ENCODE peak calls at places on chromosomes 6 and 20, in five cellular contexts. D, F, P, U and R are unnamed samples.
A peak's percentile ranks its signal among the peaks of the same experiment; 100 is the strongest.

GRCh38 chr20:856361-856775 is 22.9 kb downstream of the FAM110A start:
- DNase-seq in D (no peak), F (peak; percentile 68), P (no peak), U (no peak), R (no peak)

GRCh38 chr20:2093200-2093781 is 8.3 kb upstream of the STK35 start:
- DNase-seq in D (peak; percentile 37), F (peak; percentile 6), P (no peak), U (no peak), R (no peak)

GRCh38 chr20:33370296-33370695 is 31.0 kb downstream of the CDK5RAP1 start:
- DNase-seq in D (peak; percentile 39), F (peak; percentile 22), P (no peak), U (peak; percentile 65), R (no peak)

GRCh38 chr6:122042851-122043250 is 356.6 kb upstream of the HSF2 start:
- DNase-seq in D (no peak), F (peak; percentile 64), P (no peak), U (no peak), R (no peak)

GRCh38 chr6:69780585-69781178 is 16.1 kb downstream of the LMBRD1 start:
- DNase-seq in D (no peak), F (peak; percentile 9), P (no peak), U (no peak), R (no peak)

GRCh38 chr6:25006565-25007001 is 70.8 kb upstream of the RIPOR2 start:
- DNase-seq in D (no peak), F (peak; percentile 83), P (no peak), U (no peak), R (peak; percentile 44)

GRCh38 chr6:168309997-168310396 is 9.6 kb downstream of the DACT2 start:
- DNase-seq in D (no peak), F (no peak), P (no peak), U (no peak), R (no peak)

GRCh38 chr20:3679749-3680700 is 1.8 kb downstream of the ADAM33 start:
- DNase-seq in D (no peak), F (peak; percentile 92), P (no peak), U (no peak), R (no peak)

GRCh38 chr20:38997622-38998021 is 35.5 kb downstream of the DHX35 start:
- DNase-seq in D (peak; percentile 79), F (no peak), P (no peak), U (no peak), R (no peak)

GRCh38 chr6:154805288-154805911 is 72.2 kb downstream of the SCAF8 start:
- DNase-seq in D (peak; percentile 34), F (peak; percentile 74), P (no peak), U (no peak), R (peak; percentile 41)

GRCh38 chr6:111767752-111768430 is 105.4 kb downstream of the FYN start:
- DNase-seq in D (no peak), F (no peak), P (no peak), U (no peak), R (no peak)

GRCh38 chr20:39523405-39523804 is 561.3 kb downstream of the DHX35 start:
- DNase-seq in D (no peak), F (no peak), P (no peak), U (no peak), R (no peak)

GRCh38 chr6:39892490-39893129 is 41.7 kb downstream of the MOCS1 start:
- DNase-seq in D (peak; percentile 60), F (peak; percentile 72), P (peak; percentile 43), U (peak; percentile 6), R (peak; percentile 77)